ENCODE peak calls at places on chromosomes 4 and X, in eight cellular contexts. K, R, F, N, S, T, Q and O are unnamed samples.

GRCh38 chr4:40475609-40476008 is 140.5 kb downstream of the CHRNA9 start:
- DNase-seq in K (no peak), R (peak), F (no peak), N (no peak), S (no peak), T (no peak), Q (no peak), O (no peak)

GRCh38 chrX:118346258-118347094 is 570 bp downstream of the WDR44 start:
- DNase-seq in K (peak), R (peak), F (no peak), N (peak), S (peak), T (no peak), Q (peak), O (no peak)

GRCh38 chr4:19375931-19376330 is 875.8 kb upstream of the SLIT2 start:
- DNase-seq in K (no peak), R (no peak), F (no peak), N (no peak), S (no peak), T (no peak), Q (no peak), O (no peak)

GRCh38 chrX:123859828-123860505 is at the start of gene XIAP:
- DNase-seq in K (peak), R (peak), F (peak), N (peak), S (peak), T (peak), Q (peak), O (peak)

GRCh38 chr4:152935138-152935537 is 985 bp upstream of the FHDC1 start:
- DNase-seq in K (no peak), R (peak), F (no peak), N (no peak), S (peak), T (no peak), Q (peak), O (no peak)

GRCh38 chr4:64713256-64713840 is 304.1 kb upstream of the TECRL start:
- DNase-seq in K (no peak), R (no peak), F (peak), N (no peak), S (peak), T (no peak), Q (no peak), O (no peak)

GRCh38 chr4:24105183-24106039 is 215.6 kb upstream of the PPARGC1A start:
- DNase-seq in K (no peak), R (peak), F (peak), N (no peak), S (no peak), T (no peak), Q (no peak), O (peak)

GRCh38 chrX:444305-444704 is 57.6 kb upstream of the PPP2R3B start:
- DNase-seq in K (no peak), R (no peak), F (no peak), N (no peak), S (no peak), T (no peak), Q (no peak), O (no peak)

GRCh38 chr4:172680701-172681100 is 487.9 kb upstream of the GALNT7 start:
- DNase-seq in K (no peak), R (no peak), F (no peak), N (no peak), S (no peak), T (no peak), Q (no peak), O (no peak)

GRCh38 chrX:141638601-141639000 is 49.1 kb downstream of the SPANXA2 start:
- DNase-seq in K (no peak), R (no peak), F (no peak), N (no peak), S (no peak), T (no peak), Q (no peak), O (no peak)

GRCh38 chrX:39445336-39445735 is 644.1 kb downstream of the MID1IP1 start:
- DNase-seq in K (no peak), R (peak), F (no peak), N (no peak), S (peak), T (no peak), Q (no peak), O (no peak)

GRCh38 chrX:104450316-104450715 is 115.7 kb upstream of the IL1RAPL2 start:
- DNase-seq in K (no peak), R (no peak), F (no peak), N (no peak), S (no peak), T (no peak), Q (no peak), O (no peak)

GRCh38 chrX:66142351-66142750 is 21.7 kb upstream of the HEPH start:
- DNase-seq in K (no peak), R (no peak), F (no peak), N (no peak), S (no peak), T (no peak), Q (no peak), O (no peak)

GRCh38 chrX:23901065-23901464 is 6.7 kb downstream of the APOO start:
- DNase-seq in K (no peak), R (no peak), F (no peak), N (no peak), S (no peak), T (no peak), Q (no peak), O (no peak)

GRCh38 chrX:19627533-19627932 is 112.2 kb upstream of the MAP3K15 start:
- DNase-seq in K (no peak), R (no peak), F (no peak), N (no peak), S (no peak), T (no peak), Q (no peak), O (no peak)

GRCh38 chrX:13432376-13432775 is 112.5 kb upstream of the ATXN3L start:
- DNase-seq in K (no peak), R (peak), F (peak), N (no peak), S (no peak), T (no peak), Q (no peak), O (peak)

GRCh38 chr4:109429545-109429944 is 4.1 kb upstream of the SEC24B start:
- DNase-seq in K (no peak), R (no peak), F (peak), N (no peak), S (no peak), T (no peak), Q (no peak), O (no peak)
- TF ChIP-seq CTCF in K (no peak), R (no peak), F (no peak), N (no peak), S (no peak), T (no peak), Q (no peak), O (no peak)

GRCh38 chr4:147594107-147594506 is 23.1 kb upstream of the TMEM184C start:
- DNase-seq in K (no peak), R (no peak), F (no peak), N (no peak), S (no peak), T (no peak), Q (no peak), O (no peak)

GRCh38 chr4:147599206-147599605 is 18.0 kb upstream of the TMEM184C start:
- DNase-seq in K (no peak), R (no peak), F (no peak), N (no peak), S (no peak), T (no peak), Q (no peak), O (no peak)

GRCh38 chr4:147596976-147597375 is 20.2 kb upstream of the TMEM184C start:
- DNase-seq in K (no peak), R (no peak), F (peak), N (no peak), S (no peak), T (no peak), Q (no peak), O (peak)

GRCh38 chr4:147597561-147597960 is 19.6 kb upstream of the TMEM184C start:
- DNase-seq in K (no peak), R (no peak), F (no peak), N (no peak), S (no peak), T (no peak), Q (no peak), O (no peak)

GRCh38 chr4:147596377-147596776 is 20.8 kb upstream of the TMEM184C start:
- DNase-seq in K (no peak), R (peak), F (no peak), N (no peak), S (no peak), T (no peak), Q (no peak), O (no peak)
- TF ChIP-seq CTCF in K (no peak), R (no peak), F (no peak), N (no peak), S (no peak), T (no peak), Q (no peak), O (no peak)

GRCh38 chrX:37846934-37847732 is at the start of gene DYNLT3:
- DNase-seq in K (peak), R (peak), F (no peak), N (peak), S (peak), T (peak), Q (peak), O (no peak)
- TF ChIP-seq CTCF in K (no peak), R (no peak), F (no peak), N (no peak), S (no peak), T (no peak), Q (no peak), O (no peak)

DNA sequence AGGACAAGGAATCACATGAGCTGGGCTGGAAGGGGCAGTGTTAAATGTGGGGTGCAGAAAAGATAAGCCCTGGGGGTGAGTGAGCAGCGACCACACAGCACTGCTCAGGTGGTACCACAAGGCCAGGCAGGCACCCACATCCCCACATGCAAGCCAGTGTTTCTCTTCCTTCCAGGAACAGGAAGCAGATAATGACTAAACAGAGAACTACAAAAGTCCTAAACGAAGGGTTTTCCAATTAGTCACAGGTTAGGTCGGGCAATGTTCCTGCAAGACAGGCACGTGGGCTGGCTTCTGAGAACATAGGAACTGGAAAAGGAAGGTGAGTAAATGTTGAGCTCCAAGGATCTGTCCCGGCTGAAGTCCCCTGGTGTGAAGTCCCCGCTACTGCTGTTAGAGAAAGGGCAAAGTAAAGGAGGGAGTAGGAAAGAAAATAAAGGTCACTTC is 19.5 kb downstream of the RELL1 start:
- DNase-seq in K (no peak), R (peak), F (peak), N (no peak), S (no peak), T (no peak), Q (peak), O (no peak)
- TF ChIP-seq CTCF in K (no peak), R (no peak), F (peak), N (peak), S (no peak), T (no peak), Q (no peak), O (no peak)

DNA sequence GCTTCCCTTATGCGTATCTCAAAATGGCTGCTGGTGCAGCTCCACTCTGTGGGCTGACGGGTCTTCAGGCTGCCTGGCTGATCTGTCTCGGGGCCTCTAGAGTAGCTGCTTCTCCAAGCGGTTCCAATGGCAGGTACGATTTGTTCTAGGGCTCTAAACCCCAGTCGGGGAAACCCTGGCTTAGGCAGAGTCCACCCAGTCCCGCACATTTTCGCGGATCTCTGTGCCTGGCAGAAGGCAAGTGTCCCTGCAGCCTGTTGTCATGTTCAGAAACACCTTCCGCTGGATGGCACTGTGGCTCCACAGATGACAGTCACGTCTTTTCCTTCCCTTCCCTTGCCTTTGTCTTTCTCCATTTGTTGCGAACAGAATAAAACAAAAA is 54.4 kb downstream of the NBDY start:
- DNase-seq in K (no peak), R (no peak), F (no peak), N (no peak), S (peak), T (peak), Q (peak), O (peak)
- TF ChIP-seq CTCF in K (no peak), R (no peak), F (peak), N (no peak), S (no peak), T (peak), Q (no peak), O (peak)

DNA sequence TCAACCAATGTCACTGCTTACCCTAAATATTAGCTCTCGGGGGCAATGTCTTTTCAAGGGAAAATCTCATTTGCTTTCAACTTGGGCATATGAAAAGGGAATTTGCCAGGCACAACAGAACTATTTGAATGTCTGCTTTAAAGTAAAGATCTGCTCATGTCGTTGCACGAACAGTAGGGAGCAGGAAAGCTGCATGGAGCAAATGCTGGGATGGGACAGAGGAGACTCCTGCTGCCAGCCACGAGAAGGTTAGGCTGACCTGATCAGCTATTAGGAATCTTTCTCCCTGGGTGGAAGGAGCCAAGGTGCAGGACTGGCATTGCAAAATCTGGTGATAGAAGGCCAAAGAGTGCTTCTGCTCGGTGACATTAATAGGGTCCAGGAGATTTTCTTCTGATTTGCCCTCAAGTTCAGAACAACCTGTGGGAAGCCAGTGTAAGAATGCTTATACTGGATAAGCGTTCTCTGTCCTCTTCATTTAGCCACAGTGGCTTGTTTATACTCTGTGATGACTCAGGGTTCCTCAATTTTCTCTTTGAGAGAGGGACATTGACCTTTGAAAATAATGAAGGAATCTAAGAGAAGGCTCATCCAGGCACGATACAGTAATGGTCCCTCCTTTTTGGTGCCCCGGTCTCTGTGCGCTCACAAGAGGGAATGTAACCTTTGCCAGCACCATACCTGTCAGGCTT is 22.9 kb downstream of the FHL1 start:
- DNase-seq in K (no peak), R (no peak), F (no peak), N (peak), S (no peak), T (no peak), Q (no peak), O (no peak)
- TF ChIP-seq CTCF in K (no peak), R (no peak), F (peak), N (peak), S (no peak), T (no peak), Q (peak), O (peak)

DNA sequence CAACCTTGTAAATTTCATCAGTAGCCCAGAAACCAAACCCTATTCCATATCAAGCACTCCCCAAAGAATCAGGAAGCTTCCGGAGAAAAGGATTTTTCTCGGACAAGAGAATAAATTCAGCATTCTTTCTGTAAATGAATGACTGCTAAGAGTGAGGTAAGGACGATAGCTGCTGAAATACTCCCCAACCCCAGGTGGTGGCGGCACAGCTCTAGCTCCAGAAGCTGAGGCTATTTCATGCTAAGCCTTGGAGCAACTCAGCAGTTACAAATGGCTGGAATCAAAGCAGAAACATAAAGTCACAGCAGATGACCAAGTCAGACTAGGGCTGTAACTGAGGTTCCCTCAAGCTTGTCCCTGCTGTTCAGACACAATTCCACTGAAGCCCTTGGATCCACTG is 13.9 kb upstream of the PCDH19 start:
- DNase-seq in K (no peak), R (peak), F (no peak), N (no peak), S (no peak), T (no peak), Q (no peak), O (no peak)
- TF ChIP-seq CTCF in K (no peak), R (no peak), F (no peak), N (no peak), S (no peak), T (no peak), Q (peak), O (no peak)

DNA sequence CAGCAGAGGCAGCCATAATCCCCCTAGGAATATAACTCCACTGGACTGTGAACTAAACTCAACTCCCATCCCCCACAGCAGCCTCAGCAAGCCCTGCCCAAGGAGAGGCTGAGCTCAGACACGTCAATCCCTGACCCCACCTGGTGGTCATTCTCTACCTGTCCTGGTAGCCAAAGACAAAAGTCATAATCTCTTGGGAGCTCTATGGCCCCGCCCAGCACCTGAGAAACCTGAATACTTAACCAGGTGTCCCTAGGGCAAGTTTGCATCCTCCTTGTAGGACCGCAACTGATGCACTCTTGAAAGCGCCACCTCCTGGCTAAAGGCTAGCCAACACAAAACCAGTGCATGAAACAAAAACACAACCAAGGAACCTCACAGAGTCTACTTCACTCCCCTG is 18.4 kb downstream of the CT47B1 start:
- DNase-seq in K (no peak), R (peak), F (no peak), N (no peak), S (no peak), T (no peak), Q (no peak), O (no peak)
- TF ChIP-seq CTCF in K (no peak), R (no peak), F (peak), N (no peak), S (no peak), T (no peak), Q (no peak), O (no peak)

DNA sequence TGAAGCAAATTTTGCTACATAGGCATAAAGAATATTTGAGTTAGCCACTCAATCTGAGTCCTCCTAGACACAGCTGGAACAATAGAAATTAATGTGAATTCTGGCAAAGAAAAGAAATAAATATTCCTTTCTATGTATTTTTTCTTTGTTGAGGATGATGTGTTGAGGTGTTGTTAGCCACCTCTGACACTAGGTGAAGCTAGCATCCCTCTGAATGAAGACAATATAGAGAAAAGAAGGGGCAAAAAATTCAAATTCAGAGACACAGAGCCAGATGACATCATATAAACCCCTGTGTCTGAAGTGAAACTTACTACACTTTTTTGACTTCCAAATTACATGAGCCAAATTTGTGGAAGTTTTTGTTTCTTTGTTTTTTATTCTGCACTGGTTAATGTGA is 34.6 kb upstream of the TMPRSS11D start:
- DNase-seq in K (no peak), R (no peak), F (no peak), N (no peak), S (no peak), T (no peak), Q (no peak), O (no peak)
- TF ChIP-seq CTCF in K (no peak), R (no peak), F (peak), N (no peak), S (no peak), T (no peak), Q (no peak), O (no peak)

DNA sequence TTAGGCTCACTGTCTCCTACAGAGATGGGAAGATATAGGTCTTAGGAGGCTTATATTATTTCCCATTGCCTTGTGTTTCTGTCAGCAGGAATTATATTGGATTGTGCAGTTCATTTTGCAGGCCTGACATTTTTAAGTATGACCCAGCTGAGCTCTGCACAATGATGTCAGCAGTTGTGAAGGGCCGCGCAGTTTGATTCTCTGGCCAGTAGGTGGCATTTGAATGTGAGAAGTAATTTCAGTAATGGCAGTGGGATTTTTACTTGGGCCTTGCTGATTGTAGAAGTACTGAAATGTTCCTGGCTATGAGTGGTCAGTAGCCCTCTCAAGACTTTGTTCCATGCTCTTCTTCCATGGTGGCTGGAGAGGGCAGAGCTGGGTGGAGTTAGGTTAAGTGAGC is 247.2 kb upstream of the MTMR8 start:
- DNase-seq in K (no peak), R (peak), F (no peak), N (no peak), S (no peak), T (no peak), Q (no peak), O (no peak)
- TF ChIP-seq CTCF in K (no peak), R (no peak), F (no peak), N (no peak), S (no peak), T (no peak), Q (no peak), O (no peak)